ENCODE peak calls at places on chromosomes 13 and 19, in four cellular contexts. S is non-pigmented ciliary epithelial cell, M is ureter, G is fibroblast of the aortic adventitia. Q is an unnamed sample.

GRCh38 chr19:54209748-54210494 is 9.3 kb downstream of the RPS9 start:
- DNase-seq in G (peak; percentile 97), M (peak; percentile 94), S (peak; percentile 96), Q (peak; percentile 98)

GRCh38 chr13:35648109-35648508 is 171.6 kb upstream of the MAB21L1 start:
- DNase-seq in G (peak; percentile 26), M (no peak), S (no peak), Q (no peak)

GRCh38 chr13:79385694-79386093 is 20.4 kb downstream of the RBM26 start:
- DNase-seq in G (no peak), M (no peak), S (no peak), Q (no peak)

GRCh38 chr19:17841810-17842662 is 5.7 kb downstream of the JAK3 start:
- DNase-seq in M (peak; percentile 95), G (peak; percentile 78), S (peak; percentile 60), Q (peak; percentile 90)

GRCh38 chr19:4455742-4456565 is 1.6 kb downstream of the UBXN6 start:
- DNase-seq in S (no peak), G (peak; percentile 79), M (peak; percentile 86), Q (peak; percentile 85)

GRCh38 chr19:51372649-51373504 is at the start of gene NKG7:
- DNase-seq in G (no peak), S (no peak), M (no peak), Q (no peak)

GRCh38 chr13:94917814-94918213 is 205.5 kb upstream of the SOX21 start:
- DNase-seq in S (no peak), M (no peak), G (no peak), Q (no peak)

GRCh38 chr19:5103061-5103701 is 134.3 kb downstream of the KDM4B start:
- DNase-seq in M (peak; percentile 68), G (peak; percentile 79), S (no peak), Q (peak; percentile 84)

GRCh38 chr19:869245-870177 is 10.0 kb downstream of the CFD start:
- DNase-seq in G (peak; percentile 98), S (peak; percentile 73), M (peak; percentile 82), Q (peak; percentile 12)

GRCh38 chr19:49664171-49665070 is 1.2 kb downstream of the IRF3 start:
- DNase-seq in S (no peak), M (peak; percentile 94), G (peak; percentile 65), Q (peak; percentile 91)

GRCh38 chr19:12788682-12789097 is 2.6 kb upstream of the JUNB start:
- DNase-seq in M (peak; percentile 80), G (peak; percentile 75), S (no peak), Q (peak; percentile 32)

GRCh38 chr19:15154002-15154612 is 46.7 kb downstream of the NOTCH3 start:
- DNase-seq in M (no peak), G (peak; percentile 59), S (no peak), Q (peak; percentile 12)

GRCh38 chr19:38542040-38542439 is 75.7 kb downstream of the MAP4K1 start:
- DNase-seq in S (no peak), M (no peak), G (no peak), Q (no peak)

GRCh38 chr13:31887311-31887710 is 144.3 kb upstream of the FRY start:
- DNase-seq in M (no peak), S (peak; percentile 23), G (peak; percentile 82), Q (no peak)

GRCh38 chr19:498591-498950 is 2.3 kb downstream of the MADCAM1 start:
- DNase-seq in S (no peak), M (no peak), G (no peak), Q (no peak)

GRCh38 chr13:30654430-30654829 is 36.7 kb downstream of the USPL1 start:
- DNase-seq in G (no peak), S (no peak), M (no peak), Q (no peak)

GRCh38 chr19:56167064-56167578 is 8.7 kb upstream of the GALP start:
- DNase-seq in G (peak; percentile 8), S (no peak), M (no peak), Q (no peak)

GRCh38 chr19:31232871-31233270 is 116.4 kb downstream of the TSHZ3 start:
- DNase-seq in M (no peak), S (peak; percentile 68), G (peak; percentile 98), Q (no peak)

GRCh38 chr13:44573790-44574465 is 2.2 kb downstream of the TSC22D1 start:
- DNase-seq in S (no peak), G (peak; percentile 66), M (no peak), Q (no peak)

GRCh38 chr13:48634631-48635030 is 19.1 kb upstream of the CYSLTR2 start:
- DNase-seq in S (no peak), M (no peak), G (no peak), Q (no peak)

GRCh38 chr13:110470272-110471009 is 91.1 kb downstream of the RAB20 start:
- DNase-seq in G (no peak), M (no peak), S (no peak), Q (no peak)

GRCh38 chr19:44723952-44724319 is 24.6 kb upstream of the BCL3 start:
- DNase-seq in G (peak; percentile 87), M (peak; percentile 90), S (no peak), Q (peak; percentile 48)

GRCh38 chr13:24127116-24127631 is 33.3 kb upstream of the SPATA13 start:
- DNase-seq in S (no peak), G (no peak), M (peak; percentile 54), Q (no peak)

GRCh38 chr13:73849292-73849691 is 284.9 kb downstream of the KLF12 start:
- DNase-seq in S (no peak), M (no peak), G (peak; percentile 48), Q (no peak)

Q was measured in NCI-H2029.